ENCODE peak calls at places on chromosomes 1 and 21, in nine cellular contexts. One of them, this sample, is unnamed.

GRCh38 chr1:241799414-241799813 is 48.6 kb upstream of the EXO1 start:
- DNase-seq in kidney epithelial cell: no peak
- DNase-seq in body of pancreas: no peak
- DNase-seq in endodermal cell: no peak
- DNase-seq in astrocyte of the spinal cord: no peak
- DNase-seq in NB4: no peak
- DNase-seq in endothelial cell: no peak
- DNase-seq in H9: no peak
- DNase-seq in fibroblast of mammary gland: peak
- DNase-seq in this sample: no peak

GRCh38 chr1:16348414-16349182 is 3.7 kb downstream of the FBXO42 start:
- DNase-seq in kidney epithelial cell: peak
- DNase-seq in body of pancreas: no peak
- DNase-seq in endodermal cell: no peak
- DNase-seq in astrocyte of the spinal cord: peak
- DNase-seq in NB4: peak
- DNase-seq in endothelial cell: no peak
- DNase-seq in H9: no peak
- DNase-seq in fibroblast of mammary gland: peak
- DNase-seq in this sample: peak

GRCh38 chr1:55481634-55482033 is 266.5 kb upstream of the USP24 start:
- DNase-seq in kidney epithelial cell: no peak
- DNase-seq in body of pancreas: no peak
- DNase-seq in endodermal cell: no peak
- DNase-seq in astrocyte of the spinal cord: no peak
- DNase-seq in NB4: no peak
- DNase-seq in endothelial cell: no peak
- DNase-seq in H9: no peak
- DNase-seq in fibroblast of mammary gland: peak
- DNase-seq in this sample: no peak

GRCh38 chr1:20174937-20175666 is 10.8 kb upstream of the UBXN10 start:
- DNase-seq in kidney epithelial cell: no peak
- DNase-seq in body of pancreas: no peak
- DNase-seq in endodermal cell: no peak
- DNase-seq in astrocyte of the spinal cord: no peak
- DNase-seq in NB4: peak
- DNase-seq in endothelial cell: no peak
- DNase-seq in H9: no peak
- DNase-seq in fibroblast of mammary gland: peak
- DNase-seq in this sample: no peak

GRCh38 chr1:60132985-60133673 is 59.6 kb upstream of the C1orf87 start:
- DNase-seq in kidney epithelial cell: peak
- DNase-seq in body of pancreas: no peak
- DNase-seq in endodermal cell: no peak
- DNase-seq in astrocyte of the spinal cord: peak
- DNase-seq in NB4: peak
- DNase-seq in endothelial cell: no peak
- DNase-seq in H9: no peak
- DNase-seq in fibroblast of mammary gland: peak
- DNase-seq in this sample: peak

GRCh38 chr1:151314137-151314875 is 12.9 kb downstream of the PI4KB start:
- DNase-seq in kidney epithelial cell: peak
- DNase-seq in body of pancreas: peak
- DNase-seq in endodermal cell: no peak
- DNase-seq in astrocyte of the spinal cord: peak
- DNase-seq in NB4: no peak
- DNase-seq in endothelial cell: no peak
- DNase-seq in H9: no peak
- DNase-seq in fibroblast of mammary gland: peak
- DNase-seq in this sample: peak

GRCh38 chr1:110223581-110223980 is 13.5 kb downstream of the KCNC4 start:
- DNase-seq in kidney epithelial cell: no peak
- DNase-seq in body of pancreas: no peak
- DNase-seq in endodermal cell: no peak
- DNase-seq in astrocyte of the spinal cord: no peak
- DNase-seq in NB4: no peak
- DNase-seq in endothelial cell: no peak
- DNase-seq in H9: no peak
- DNase-seq in fibroblast of mammary gland: no peak
- DNase-seq in this sample: no peak

GRCh38 chr1:151612506-151613274 is 840 bp downstream of the SNX27 start:
- DNase-seq in kidney epithelial cell: no peak
- DNase-seq in body of pancreas: peak
- DNase-seq in endodermal cell: peak
- DNase-seq in astrocyte of the spinal cord: no peak
- DNase-seq in NB4: peak
- DNase-seq in endothelial cell: peak
- DNase-seq in H9: peak
- DNase-seq in fibroblast of mammary gland: peak
- DNase-seq in this sample: peak

GRCh38 chr1:204959374-204959773 is 83.6 kb upstream of the CNTN2 start:
- DNase-seq in kidney epithelial cell: no peak
- DNase-seq in body of pancreas: no peak
- DNase-seq in endodermal cell: no peak
- DNase-seq in astrocyte of the spinal cord: no peak
- DNase-seq in NB4: no peak
- DNase-seq in endothelial cell: no peak
- DNase-seq in H9: no peak
- DNase-seq in fibroblast of mammary gland: no peak
- DNase-seq in this sample: no peak

GRCh38 chr1:9014475-9015375 is 11.5 kb downstream of the SLC2A7 start:
- DNase-seq in kidney epithelial cell: no peak
- DNase-seq in body of pancreas: no peak
- DNase-seq in endodermal cell: no peak
- DNase-seq in astrocyte of the spinal cord: no peak
- DNase-seq in NB4: no peak
- DNase-seq in endothelial cell: no peak
- DNase-seq in H9: no peak
- DNase-seq in fibroblast of mammary gland: no peak
- DNase-seq in this sample: no peak

GRCh38 chr1:14969006-14969405 is 184.5 kb upstream of the TMEM51 start:
- DNase-seq in kidney epithelial cell: no peak
- DNase-seq in body of pancreas: no peak
- DNase-seq in endodermal cell: no peak
- DNase-seq in astrocyte of the spinal cord: no peak
- DNase-seq in NB4: no peak
- DNase-seq in endothelial cell: no peak
- DNase-seq in H9: no peak
- DNase-seq in fibroblast of mammary gland: no peak
- DNase-seq in this sample: no peak

GRCh38 chr1:39902121-39902807 is 547 bp upstream of the MYCL start:
- DNase-seq in kidney epithelial cell: no peak
- DNase-seq in body of pancreas: peak
- DNase-seq in endodermal cell: peak
- DNase-seq in astrocyte of the spinal cord: no peak
- DNase-seq in NB4: peak
- DNase-seq in endothelial cell: peak
- DNase-seq in H9: peak
- DNase-seq in fibroblast of mammary gland: peak
- DNase-seq in this sample: no peak

GRCh38 chr1:63134501-63135173 is 187.7 kb upstream of the FOXD3 start:
- DNase-seq in kidney epithelial cell: no peak
- DNase-seq in body of pancreas: no peak
- DNase-seq in endodermal cell: no peak
- DNase-seq in astrocyte of the spinal cord: no peak
- DNase-seq in NB4: no peak
- DNase-seq in endothelial cell: no peak
- DNase-seq in H9: no peak
- DNase-seq in fibroblast of mammary gland: no peak
- DNase-seq in this sample: no peak

GRCh38 chr1:210321552-210321951 is 7.2 kb upstream of the HHAT start:
- DNase-seq in kidney epithelial cell: no peak
- DNase-seq in body of pancreas: no peak
- DNase-seq in endodermal cell: no peak
- DNase-seq in astrocyte of the spinal cord: no peak
- DNase-seq in NB4: no peak
- DNase-seq in endothelial cell: no peak
- DNase-seq in H9: no peak
- DNase-seq in fibroblast of mammary gland: no peak
- DNase-seq in this sample: no peak

GRCh38 chr1:212254853-212255363 is 30.3 kb upstream of the PPP2R5A start:
- DNase-seq in kidney epithelial cell: no peak
- DNase-seq in body of pancreas: peak
- DNase-seq in endodermal cell: no peak
- DNase-seq in astrocyte of the spinal cord: no peak
- DNase-seq in NB4: peak
- DNase-seq in endothelial cell: no peak
- DNase-seq in H9: no peak
- DNase-seq in fibroblast of mammary gland: no peak
- DNase-seq in this sample: peak

GRCh38 chr21:33268736-33269441 is 2.7 kb downstream of the IL10RB start:
- DNase-seq in kidney epithelial cell: no peak
- DNase-seq in body of pancreas: peak
- DNase-seq in endodermal cell: peak
- DNase-seq in astrocyte of the spinal cord: no peak
- DNase-seq in NB4: no peak
- DNase-seq in endothelial cell: no peak
- DNase-seq in H9: no peak
- DNase-seq in fibroblast of mammary gland: no peak
- DNase-seq in this sample: no peak

GRCh38 chr1:15406911-15407559 is 2.7 kb upstream of the EFHD2 start:
- DNase-seq in kidney epithelial cell: no peak
- DNase-seq in body of pancreas: no peak
- DNase-seq in endodermal cell: no peak
- DNase-seq in astrocyte of the spinal cord: peak
- DNase-seq in NB4: no peak
- DNase-seq in endothelial cell: no peak
- DNase-seq in H9: no peak
- DNase-seq in fibroblast of mammary gland: peak
- DNase-seq in this sample: peak

GRCh38 chr1:176110203-176110602 is 96.9 kb downstream of the COP1 start:
- DNase-seq in kidney epithelial cell: no peak
- DNase-seq in body of pancreas: no peak
- DNase-seq in endodermal cell: no peak
- DNase-seq in astrocyte of the spinal cord: peak
- DNase-seq in NB4: no peak
- DNase-seq in endothelial cell: no peak
- DNase-seq in H9: no peak
- DNase-seq in fibroblast of mammary gland: no peak
- DNase-seq in this sample: peak

GRCh38 chr1:92944901-92945747 is 16.1 kb downstream of the DIPK1A start:
- DNase-seq in kidney epithelial cell: no peak
- DNase-seq in body of pancreas: no peak
- DNase-seq in endodermal cell: no peak
- DNase-seq in astrocyte of the spinal cord: no peak
- DNase-seq in NB4: no peak
- DNase-seq in endothelial cell: peak
- DNase-seq in H9: no peak
- DNase-seq in fibroblast of mammary gland: no peak
- DNase-seq in this sample: no peak

GRCh38 chr1:12380316-12381249 is 150.8 kb downstream of the VPS13D start:
- DNase-seq in kidney epithelial cell: no peak
- DNase-seq in body of pancreas: no peak
- DNase-seq in endodermal cell: no peak
- DNase-seq in astrocyte of the spinal cord: no peak
- DNase-seq in NB4: no peak
- DNase-seq in endothelial cell: no peak
- DNase-seq in H9: no peak
- DNase-seq in fibroblast of mammary gland: no peak
- DNase-seq in this sample: no peak

GRCh38 chr1:158329807-158330206 is 1.5 kb downstream of the CD1B start:
- DNase-seq in kidney epithelial cell: no peak
- DNase-seq in body of pancreas: no peak
- DNase-seq in endodermal cell: peak
- DNase-seq in astrocyte of the spinal cord: no peak
- DNase-seq in NB4: peak
- DNase-seq in endothelial cell: no peak
- DNase-seq in H9: no peak
- DNase-seq in fibroblast of mammary gland: no peak
- DNase-seq in this sample: no peak
- TF ChIP-seq CTCF in kidney epithelial cell: peak
- TF ChIP-seq CTCF in body of pancreas: no peak
- TF ChIP-seq CTCF in endodermal cell: peak
- TF ChIP-seq CTCF in astrocyte of the spinal cord: no peak
- TF ChIP-seq CTCF in NB4: peak
- TF ChIP-seq CTCF in endothelial cell: no peak
- TF ChIP-seq CTCF in H9: peak
- TF ChIP-seq CTCF in fibroblast of mammary gland: no peak
- TF ChIP-seq CTCF in this sample: no peak

GRCh38 chr1:201312298-201312697 is 29.0 kb downstream of the PKP1 start:
- DNase-seq in kidney epithelial cell: no peak
- DNase-seq in body of pancreas: no peak
- DNase-seq in endodermal cell: no peak
- DNase-seq in astrocyte of the spinal cord: no peak
- DNase-seq in NB4: no peak
- DNase-seq in endothelial cell: no peak
- DNase-seq in H9: no peak
- DNase-seq in fibroblast of mammary gland: no peak
- DNase-seq in this sample: no peak
- TF ChIP-seq CTCF in kidney epithelial cell: no peak
- TF ChIP-seq CTCF in body of pancreas: no peak
- TF ChIP-seq CTCF in endodermal cell: no peak
- TF ChIP-seq CTCF in astrocyte of the spinal cord: no peak
- TF ChIP-seq CTCF in NB4: no peak
- TF ChIP-seq CTCF in endothelial cell: no peak
- TF ChIP-seq CTCF in H9: no peak
- TF ChIP-seq CTCF in fibroblast of mammary gland: no peak
- TF ChIP-seq CTCF in this sample: no peak

GRCh38 chr1:23370744-23371710 is 1.4 kb upstream of the ZNF436 start:
- DNase-seq in kidney epithelial cell: no peak
- DNase-seq in body of pancreas: no peak
- DNase-seq in endodermal cell: peak
- DNase-seq in astrocyte of the spinal cord: peak
- DNase-seq in NB4: peak
- DNase-seq in endothelial cell: peak
- DNase-seq in H9: peak
- DNase-seq in fibroblast of mammary gland: peak
- DNase-seq in this sample: peak
- TF ChIP-seq CTCF in kidney epithelial cell: peak
- TF ChIP-seq CTCF in body of pancreas: no peak
- TF ChIP-seq CTCF in endodermal cell: peak
- TF ChIP-seq CTCF in astrocyte of the spinal cord: no peak
- TF ChIP-seq CTCF in NB4: no peak
- TF ChIP-seq CTCF in endothelial cell: peak
- TF ChIP-seq CTCF in H9: peak
- TF ChIP-seq CTCF in fibroblast of mammary gland: no peak
- TF ChIP-seq CTCF in this sample: peak

GRCh38 chr1:58816072-58816746 is 32.4 kb upstream of the JUN start:
- DNase-seq in kidney epithelial cell: no peak
- DNase-seq in body of pancreas: peak
- DNase-seq in endodermal cell: peak
- DNase-seq in astrocyte of the spinal cord: peak
- DNase-seq in NB4: peak
- DNase-seq in endothelial cell: peak
- DNase-seq in H9: peak
- DNase-seq in fibroblast of mammary gland: peak
- DNase-seq in this sample: peak
- TF ChIP-seq CTCF in kidney epithelial cell: peak
- TF ChIP-seq CTCF in body of pancreas: peak
- TF ChIP-seq CTCF in endodermal cell: no peak
- TF ChIP-seq CTCF in astrocyte of the spinal cord: no peak
- TF ChIP-seq CTCF in NB4: no peak
- TF ChIP-seq CTCF in endothelial cell: no peak
- TF ChIP-seq CTCF in H9: no peak
- TF ChIP-seq CTCF in fibroblast of mammary gland: no peak
- TF ChIP-seq CTCF in this sample: peak

GRCh38 chr1:38625939-38626338 is 233.6 kb downstream of the RRAGC start:
- DNase-seq in kidney epithelial cell: no peak
- DNase-seq in body of pancreas: no peak
- DNase-seq in endodermal cell: no peak
- DNase-seq in astrocyte of the spinal cord: no peak
- DNase-seq in NB4: no peak
- DNase-seq in endothelial cell: no peak
- DNase-seq in H9: no peak
- DNase-seq in fibroblast of mammary gland: no peak
- DNase-seq in this sample: no peak
- TF ChIP-seq CTCF in kidney epithelial cell: no peak
- TF ChIP-seq CTCF in body of pancreas: no peak
- TF ChIP-seq CTCF in endodermal cell: no peak
- TF ChIP-seq CTCF in astrocyte of the spinal cord: no peak
- TF ChIP-seq CTCF in NB4: no peak
- TF ChIP-seq CTCF in endothelial cell: no peak
- TF ChIP-seq CTCF in H9: no peak
- TF ChIP-seq CTCF in fibroblast of mammary gland: no peak
- TF ChIP-seq CTCF in this sample: no peak

This sample was measured in cardiac fibroblast.